ENCODE peak calls at places on chromosomes 2 and 18, in ten cellular contexts. One of them, this sample, is unnamed.
A peak's percentile ranks its signal among the peaks of the same experiment; 100 is the strongest.

GRCh38 chr2:217664761-217665160 is 338.0 kb downstream of the TNS1 start:
- DNase-seq in HCEC 1CT: no peak
- DNase-seq in CD4-positive, alpha-beta T cell: no peak
- DNase-seq in cardiac muscle cell: no peak
- DNase-seq in stromal cell of bone marrow: no peak
- DNase-seq in germinal center: no peak
- DNase-seq in NCI-H2081: no peak
- DNase-seq in RPMI7951: no peak
- DNase-seq in SJSA1: no peak
- DNase-seq in stimulated activated CD4-positive, alpha-beta T cell treated with anti-CD3 and anti-CD28 coated beads, Interleukin-15, amount 100 ng/mL, for 24 hours: no peak
- DNase-seq in this sample: no peak

GRCh38 chr18:43587538-43588153 is 310.4 kb upstream of the SYT4 start:
- DNase-seq in HCEC 1CT: peak; percentile 10
- DNase-seq in CD4-positive, alpha-beta T cell: no peak
- DNase-seq in cardiac muscle cell: peak; percentile 58
- DNase-seq in stromal cell of bone marrow: peak; percentile 33
- DNase-seq in germinal center: peak; percentile 6
- DNase-seq in NCI-H2081: peak; percentile 40
- DNase-seq in RPMI7951: peak; percentile 31
- DNase-seq in SJSA1: no peak
- DNase-seq in stimulated activated CD4-positive, alpha-beta T cell treated with anti-CD3 and anti-CD28 coated beads, Interleukin-15, amount 100 ng/mL, for 24 hours: no peak
- DNase-seq in this sample: no peak

GRCh38 chr2:97671526-97671925 is 2.0 kb downstream of the C2orf92 start:
- DNase-seq in HCEC 1CT: no peak
- DNase-seq in CD4-positive, alpha-beta T cell: no peak
- DNase-seq in cardiac muscle cell: no peak
- DNase-seq in stromal cell of bone marrow: no peak
- DNase-seq in germinal center: no peak
- DNase-seq in NCI-H2081: no peak
- DNase-seq in RPMI7951: no peak
- DNase-seq in SJSA1: no peak
- DNase-seq in stimulated activated CD4-positive, alpha-beta T cell treated with anti-CD3 and anti-CD28 coated beads, Interleukin-15, amount 100 ng/mL, for 24 hours: no peak
- DNase-seq in this sample: no peak

GRCh38 chr2:159497256-159497655 is 119.1 kb downstream of the BAZ2B start:
- DNase-seq in HCEC 1CT: peak; percentile 93
- DNase-seq in CD4-positive, alpha-beta T cell: no peak
- DNase-seq in cardiac muscle cell: no peak
- DNase-seq in stromal cell of bone marrow: peak; percentile 67
- DNase-seq in germinal center: no peak
- DNase-seq in NCI-H2081: peak; percentile 14
- DNase-seq in RPMI7951: peak; percentile 91
- DNase-seq in SJSA1: no peak
- DNase-seq in stimulated activated CD4-positive, alpha-beta T cell treated with anti-CD3 and anti-CD28 coated beads, Interleukin-15, amount 100 ng/mL, for 24 hours: no peak
- DNase-seq in this sample: no peak

GRCh38 chr2:60260646-60261296 is 292.7 kb downstream of the BCL11A start:
- DNase-seq in HCEC 1CT: no peak
- DNase-seq in CD4-positive, alpha-beta T cell: no peak
- DNase-seq in cardiac muscle cell: no peak
- DNase-seq in stromal cell of bone marrow: no peak
- DNase-seq in germinal center: no peak
- DNase-seq in NCI-H2081: no peak
- DNase-seq in RPMI7951: no peak
- DNase-seq in SJSA1: no peak
- DNase-seq in stimulated activated CD4-positive, alpha-beta T cell treated with anti-CD3 and anti-CD28 coated beads, Interleukin-15, amount 100 ng/mL, for 24 hours: no peak
- DNase-seq in this sample: no peak

GRCh38 chr2:204437334-204437733 is 107.9 kb upstream of the PARD3B start:
- DNase-seq in HCEC 1CT: no peak
- DNase-seq in CD4-positive, alpha-beta T cell: no peak
- DNase-seq in cardiac muscle cell: no peak
- DNase-seq in stromal cell of bone marrow: no peak
- DNase-seq in germinal center: no peak
- DNase-seq in NCI-H2081: no peak
- DNase-seq in RPMI7951: no peak
- DNase-seq in SJSA1: no peak
- DNase-seq in stimulated activated CD4-positive, alpha-beta T cell treated with anti-CD3 and anti-CD28 coated beads, Interleukin-15, amount 100 ng/mL, for 24 hours: no peak
- DNase-seq in this sample: no peak

GRCh38 chr2:46925444-46926351 is 10.1 kb upstream of the MCFD2 start:
- DNase-seq in HCEC 1CT: no peak
- DNase-seq in CD4-positive, alpha-beta T cell: no peak
- DNase-seq in cardiac muscle cell: no peak
- DNase-seq in stromal cell of bone marrow: no peak
- DNase-seq in germinal center: no peak
- DNase-seq in NCI-H2081: no peak
- DNase-seq in RPMI7951: no peak
- DNase-seq in SJSA1: no peak
- DNase-seq in stimulated activated CD4-positive, alpha-beta T cell treated with anti-CD3 and anti-CD28 coated beads, Interleukin-15, amount 100 ng/mL, for 24 hours: no peak
- DNase-seq in this sample: no peak

GRCh38 chr2:100643459-100643858 is 80.7 kb downstream of the PDCL3 start:
- DNase-seq in HCEC 1CT: no peak
- DNase-seq in CD4-positive, alpha-beta T cell: no peak
- DNase-seq in cardiac muscle cell: no peak
- DNase-seq in stromal cell of bone marrow: no peak
- DNase-seq in germinal center: no peak
- DNase-seq in NCI-H2081: no peak
- DNase-seq in RPMI7951: no peak
- DNase-seq in SJSA1: no peak
- DNase-seq in stimulated activated CD4-positive, alpha-beta T cell treated with anti-CD3 and anti-CD28 coated beads, Interleukin-15, amount 100 ng/mL, for 24 hours: no peak
- DNase-seq in this sample: no peak

GRCh38 chr2:176565641-176566323 is 296.5 kb downstream of the MTX2 start:
- DNase-seq in HCEC 1CT: peak; percentile 5
- DNase-seq in CD4-positive, alpha-beta T cell: no peak
- DNase-seq in cardiac muscle cell: no peak
- DNase-seq in stromal cell of bone marrow: no peak
- DNase-seq in germinal center: no peak
- DNase-seq in NCI-H2081: no peak
- DNase-seq in RPMI7951: no peak
- DNase-seq in SJSA1: peak; percentile 66
- DNase-seq in stimulated activated CD4-positive, alpha-beta T cell treated with anti-CD3 and anti-CD28 coated beads, Interleukin-15, amount 100 ng/mL, for 24 hours: no peak
- DNase-seq in this sample: no peak

GRCh38 chr2:54492335-54492734 is 36.2 kb downstream of the SPTBN1 start:
- DNase-seq in HCEC 1CT: no peak
- DNase-seq in CD4-positive, alpha-beta T cell: no peak
- DNase-seq in cardiac muscle cell: no peak
- DNase-seq in stromal cell of bone marrow: no peak
- DNase-seq in germinal center: no peak
- DNase-seq in NCI-H2081: no peak
- DNase-seq in RPMI7951: no peak
- DNase-seq in SJSA1: no peak
- DNase-seq in stimulated activated CD4-positive, alpha-beta T cell treated with anti-CD3 and anti-CD28 coated beads, Interleukin-15, amount 100 ng/mL, for 24 hours: no peak
- DNase-seq in this sample: no peak

GRCh38 chr18:35524236-35524635 is 26.5 kb upstream of the INO80C start:
- DNase-seq in HCEC 1CT: no peak
- DNase-seq in CD4-positive, alpha-beta T cell: no peak
- DNase-seq in cardiac muscle cell: no peak
- DNase-seq in stromal cell of bone marrow: peak; percentile 40
- DNase-seq in germinal center: no peak
- DNase-seq in NCI-H2081: no peak
- DNase-seq in RPMI7951: no peak
- DNase-seq in SJSA1: no peak
- DNase-seq in stimulated activated CD4-positive, alpha-beta T cell treated with anti-CD3 and anti-CD28 coated beads, Interleukin-15, amount 100 ng/mL, for 24 hours: no peak
- DNase-seq in this sample: no peak

GRCh38 chr2:165280356-165280755 is 41.1 kb downstream of the SCN2A start:
- DNase-seq in HCEC 1CT: no peak
- DNase-seq in CD4-positive, alpha-beta T cell: no peak
- DNase-seq in cardiac muscle cell: no peak
- DNase-seq in stromal cell of bone marrow: no peak
- DNase-seq in germinal center: no peak
- DNase-seq in NCI-H2081: no peak
- DNase-seq in RPMI7951: no peak
- DNase-seq in SJSA1: no peak
- DNase-seq in stimulated activated CD4-positive, alpha-beta T cell treated with anti-CD3 and anti-CD28 coated beads, Interleukin-15, amount 100 ng/mL, for 24 hours: no peak
- DNase-seq in this sample: no peak

GRCh38 chr2:136214284-136214683 is 96.3 kb upstream of the CXCR4 start:
- DNase-seq in HCEC 1CT: no peak
- DNase-seq in CD4-positive, alpha-beta T cell: no peak
- DNase-seq in cardiac muscle cell: no peak
- DNase-seq in stromal cell of bone marrow: no peak
- DNase-seq in germinal center: no peak
- DNase-seq in NCI-H2081: no peak
- DNase-seq in RPMI7951: no peak
- DNase-seq in SJSA1: no peak
- DNase-seq in stimulated activated CD4-positive, alpha-beta T cell treated with anti-CD3 and anti-CD28 coated beads, Interleukin-15, amount 100 ng/mL, for 24 hours: no peak
- DNase-seq in this sample: no peak

GRCh38 chr18:48216639-48217280 is 192.4 kb downstream of the ZBTB7C start:
- DNase-seq in HCEC 1CT: no peak
- DNase-seq in CD4-positive, alpha-beta T cell: no peak
- DNase-seq in cardiac muscle cell: peak; percentile 17
- DNase-seq in stromal cell of bone marrow: no peak
- DNase-seq in germinal center: no peak
- DNase-seq in NCI-H2081: peak; percentile 12
- DNase-seq in RPMI7951: no peak
- DNase-seq in SJSA1: no peak
- DNase-seq in stimulated activated CD4-positive, alpha-beta T cell treated with anti-CD3 and anti-CD28 coated beads, Interleukin-15, amount 100 ng/mL, for 24 hours: no peak
- DNase-seq in this sample: no peak

This sample was measured in NCI-H1930.